ENCODE peak calls at places on chromosomes 7 and 10, in six cellular contexts. Y is neuronal stem cell, G is IMR-90, Q is H9, X is mesenchymal stem cell, R is H1. B is an unnamed sample.

GRCh38 chr10:32144817-32145688 is 88.8 kb upstream of the KIF5B start:
- DNase-seq in Y (no peak), X (no peak), R (no peak), Q (no peak), G (no peak), B (no peak)

GRCh38 chr7:90387470-90388240 is 15.6 kb upstream of the CLDN12 start:
- DNase-seq in Y (no peak), X (no peak), G (peak), Q (no peak), R (no peak), B (peak)

GRCh38 chr10:3568983-3569382 is 216.0 kb downstream of the KLF6 start:
- DNase-seq in R (no peak), Q (no peak), G (no peak), X (no peak), Y (no peak), B (no peak)

GRCh38 chr7:155277385-155277994 is 20.2 kb upstream of the INSIG1 start:
- DNase-seq in G (no peak), X (no peak), R (no peak), Y (no peak), Q (no peak), B (no peak)

GRCh38 chr10:116744163-116744788 is 1.9 kb upstream of the HSPA12A start:
- DNase-seq in R (no peak), X (no peak), G (no peak), Q (no peak), Y (no peak), B (no peak)

GRCh38 chr10:129035052-129035805 is 431.8 kb upstream of the MGMT start:
- DNase-seq in Y (no peak), X (no peak), R (no peak), Q (no peak), G (no peak), B (no peak)

GRCh38 chr10:65581426-65582026 is 1344.3 kb upstream of the LRRTM3 start:
- DNase-seq in X (no peak), G (no peak), R (no peak), Y (no peak), Q (no peak), B (peak)

GRCh38 chr10:69769395-69769989 is 32.2 kb upstream of the COL13A1 start:
- DNase-seq in Q (peak), X (peak), R (peak), G (peak), Y (no peak), B (peak)

GRCh38 chr10:17219024-17219423 is 9.0 kb upstream of the VIM start:
- DNase-seq in Y (no peak), R (no peak), Q (no peak), X (peak), G (peak), B (no peak)

GRCh38 chr10:27564381-27564780 is 60.3 kb downstream of the RAB18 start:
- DNase-seq in R (no peak), Y (no peak), G (no peak), Q (no peak), X (no peak), B (no peak)

GRCh38 chr7:322111-322671 is 32.2 kb downstream of the FOXL3 start:
- DNase-seq in X (peak), Q (peak), R (peak), G (peak), Y (peak), B (peak)

GRCh38 chr7:155677688-155678087 is 33.2 kb downstream of the RBM33 start:
- DNase-seq in G (no peak), Y (no peak), R (no peak), X (no peak), Q (no peak), B (no peak)

GRCh38 chr10:100715445-100716385 is 29.7 kb upstream of the PAX2 start:
- DNase-seq in X (no peak), G (no peak), Q (peak), Y (no peak), R (peak), B (peak)

GRCh38 chr10:80945267-80945880 is 407.7 kb downstream of the SH2D4B start:
- DNase-seq in X (peak), G (no peak), Q (peak), R (no peak), Y (peak), B (peak)

GRCh38 chr7:40604601-40605438 is 470.0 kb downstream of the SUGCT start:
- DNase-seq in Y (peak), X (peak), G (peak), Q (peak), R (peak), B (peak)

GRCh38 chr7:155598810-155599210 is 45.7 kb upstream of the RBM33 start:
- DNase-seq in Q (peak), Y (peak), X (peak), G (peak), R (peak), B (peak)

GRCh38 chr7:158595068-158595467 is 7.4 kb upstream of the PTPRN2 start:
- DNase-seq in R (no peak), X (peak), G (peak), Q (peak), Y (peak), B (peak)

GRCh38 chr10:82282782-82283456 is 407.9 kb downstream of the NRG3 start:
- DNase-seq in X (peak), Q (no peak), R (no peak), G (no peak), Y (no peak), B (no peak)

GRCh38 chr10:16952010-16952550 is 134.9 kb upstream of the RSU1 start:
- DNase-seq in Q (no peak), R (no peak), Y (no peak), X (no peak), G (no peak), B (peak)

GRCh38 chr10:69898524-69898923 is 96.8 kb downstream of the COL13A1 start:
- DNase-seq in Y (no peak), X (no peak), G (no peak), Q (no peak), R (no peak), B (no peak)

GRCh38 chr10:110170142-110170887 is 37.1 kb upstream of the MXI1 start:
- DNase-seq in X (no peak), Y (no peak), R (peak), G (no peak), Q (peak), B (peak)

GRCh38 chr7:23272275-23272674 is 25.7 kb downstream of the GPNMB start:
- DNase-seq in G (no peak), Y (no peak), R (no peak), Q (no peak), X (no peak), B (no peak)

GRCh38 chr10:14803827-14804226 is 29.1 kb upstream of the FAM107B start:
- DNase-seq in Y (no peak), X (no peak), G (no peak), Q (no peak), R (no peak), B (no peak)
- H3K4ac ChIP-seq in Y (no peak), X (no peak), G (no peak), Q (no peak), R (no peak), B (no peak)

GRCh38 chr10:79096514-79096913 is 27.7 kb downstream of the ZMIZ1 start:
- DNase-seq in X (no peak), R (no peak), Y (no peak), Q (no peak), G (no peak), B (peak)

GRCh38 chr10:79098596-79099015 is 29.8 kb downstream of the ZMIZ1 start:
- DNase-seq in G (peak), X (no peak), Y (no peak), R (no peak), Q (no peak), B (no peak)

GRCh38 chr10:79095316-79095715 is 26.6 kb downstream of the ZMIZ1 start:
- DNase-seq in R (no peak), Q (no peak), Y (no peak), X (no peak), G (no peak), B (no peak)

GRCh38 chr10:79098061-79098460 is 29.3 kb downstream of the ZMIZ1 start:
- DNase-seq in X (no peak), G (no peak), R (no peak), Y (no peak), Q (no peak), B (no peak)

GRCh38 chr10:79097021-79097695 is 28.4 kb downstream of the ZMIZ1 start:
- DNase-seq in G (peak), R (no peak), X (no peak), Y (no peak), Q (no peak), B (no peak)
- H2BK15ac ChIP-seq in G (no peak), R (no peak), X (no peak), Y (no peak), Q (no peak), B (no peak)

GRCh38 chr10:930415-931325 is 835 bp downstream of the LARP4B start:
- DNase-seq in Y (peak), G (peak), R (peak), Q (peak), X (peak), B (peak)
- H3K4ac ChIP-seq in Y (no peak), G (peak), R (no peak), Q (no peak), X (no peak), B (peak)

DNA sequence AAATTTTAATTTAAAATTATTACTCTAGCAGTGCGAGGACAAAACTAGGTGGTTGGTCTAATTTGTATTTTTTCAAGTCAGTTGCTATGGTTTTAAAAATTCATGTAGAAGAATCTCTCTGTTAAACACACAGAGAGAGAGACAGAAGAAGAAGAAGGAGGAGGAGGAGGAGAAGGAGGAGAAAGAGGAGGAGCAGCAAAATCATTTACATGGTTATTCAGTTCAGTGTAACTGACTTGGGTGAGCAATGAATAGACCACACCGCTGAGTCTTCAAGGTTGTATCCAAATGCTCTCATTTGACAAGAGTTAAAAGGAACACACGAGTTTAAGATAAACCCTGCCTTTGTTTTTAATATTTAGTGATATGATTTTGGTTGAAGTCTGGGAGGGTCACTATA is 131.1 kb downstream of the PDE1C start:
- DNase-seq in Q (no peak), G (no peak), R (no peak), X (no peak), Y (no peak), B (no peak)
- H2BK15ac ChIP-seq in Q (no peak), G (peak), R (no peak), X (no peak), Y (no peak), B (no peak)

DNA sequence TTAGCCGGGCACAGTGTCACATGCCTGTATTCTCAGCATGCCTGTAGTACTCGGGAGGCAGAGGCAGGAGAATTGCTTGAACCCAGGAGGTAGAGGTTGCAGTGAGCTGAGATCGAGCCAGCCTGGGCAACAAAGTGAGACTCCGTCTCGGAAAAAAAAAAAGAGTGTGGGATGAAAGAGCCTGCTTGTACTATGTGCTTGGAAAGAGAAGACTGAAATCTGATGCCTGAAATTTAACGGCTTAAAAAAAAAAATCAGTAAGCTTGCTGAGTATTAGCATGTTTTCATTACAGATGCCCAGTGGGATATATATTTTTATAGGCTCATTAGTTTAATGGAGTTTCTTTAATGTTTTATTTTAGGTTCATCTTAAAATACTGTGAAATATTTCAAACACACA is 4.2 kb downstream of the NT5C2 start:
- DNase-seq in G (peak), Y (no peak), Q (no peak), X (no peak), R (no peak), B (no peak)
- H3K4ac ChIP-seq in G (no peak), Y (no peak), Q (no peak), X (no peak), R (no peak), B (no peak)

GRCh38 chr7:138169441-138169851 is 93.2 kb downstream of the AKR1D1 start:
- DNase-seq in G (no peak), Q (peak), X (no peak), R (no peak), Y (peak), B (peak)

GRCh38 chr7:138167222-138167621 is 91.0 kb downstream of the AKR1D1 start:
- DNase-seq in G (no peak), Q (no peak), R (no peak), Y (no peak), X (no peak), B (peak)

GRCh38 chr7:138167869-138168296 is 91.6 kb downstream of the AKR1D1 start:
- DNase-seq in X (no peak), Y (no peak), G (no peak), R (no peak), Q (peak), B (peak)

GRCh38 chr7:138170959-138171703 is 94.9 kb downstream of the AKR1D1 start:
- DNase-seq in Y (no peak), Q (no peak), R (no peak), G (no peak), X (no peak), B (no peak)

DNA sequence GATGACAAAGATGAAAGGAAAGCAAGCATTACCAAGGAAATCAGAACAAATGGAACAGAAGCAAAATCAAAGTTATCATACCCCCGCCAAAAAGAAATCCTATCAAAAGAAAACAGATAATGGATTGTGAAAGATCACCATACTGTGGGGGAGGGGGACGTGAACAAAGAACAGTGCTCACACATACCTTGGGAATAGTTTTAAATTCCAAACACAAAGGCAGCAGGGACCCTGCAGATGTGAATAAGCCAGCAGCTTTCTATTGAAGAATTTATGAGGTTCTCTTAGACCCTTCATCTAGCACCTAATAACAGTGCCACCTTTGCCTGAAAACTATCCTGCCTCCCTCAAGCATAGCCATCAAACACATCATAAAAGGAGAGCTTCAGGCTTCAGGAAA is 94.0 kb downstream of the AKR1D1 start:
- DNase-seq in G (no peak), Q (peak), R (no peak), X (no peak), Y (no peak), B (peak)
- H2BK15ac ChIP-seq in G (no peak), Q (no peak), R (no peak), X (no peak), Y (no peak), B (peak)

GRCh38 chr7:138460176-138460648 is at the start of gene TRIM24:
- DNase-seq in G (peak), Q (no peak), R (no peak), Y (no peak), X (no peak), B (no peak)
- H3K4ac ChIP-seq in G (no peak), Q (no peak), R (peak), Y (peak), X (peak), B (peak)

GRCh38 chr7:2641406-2642393 is 9.9 kb downstream of the TTYH3 start:
- DNase-seq in G (peak), X (peak), Y (peak), R (peak), Q (peak), B (peak)
- H2BK15ac ChIP-seq in G (no peak), X (no peak), Y (peak), R (peak), Q (no peak), B (no peak)

DNA sequence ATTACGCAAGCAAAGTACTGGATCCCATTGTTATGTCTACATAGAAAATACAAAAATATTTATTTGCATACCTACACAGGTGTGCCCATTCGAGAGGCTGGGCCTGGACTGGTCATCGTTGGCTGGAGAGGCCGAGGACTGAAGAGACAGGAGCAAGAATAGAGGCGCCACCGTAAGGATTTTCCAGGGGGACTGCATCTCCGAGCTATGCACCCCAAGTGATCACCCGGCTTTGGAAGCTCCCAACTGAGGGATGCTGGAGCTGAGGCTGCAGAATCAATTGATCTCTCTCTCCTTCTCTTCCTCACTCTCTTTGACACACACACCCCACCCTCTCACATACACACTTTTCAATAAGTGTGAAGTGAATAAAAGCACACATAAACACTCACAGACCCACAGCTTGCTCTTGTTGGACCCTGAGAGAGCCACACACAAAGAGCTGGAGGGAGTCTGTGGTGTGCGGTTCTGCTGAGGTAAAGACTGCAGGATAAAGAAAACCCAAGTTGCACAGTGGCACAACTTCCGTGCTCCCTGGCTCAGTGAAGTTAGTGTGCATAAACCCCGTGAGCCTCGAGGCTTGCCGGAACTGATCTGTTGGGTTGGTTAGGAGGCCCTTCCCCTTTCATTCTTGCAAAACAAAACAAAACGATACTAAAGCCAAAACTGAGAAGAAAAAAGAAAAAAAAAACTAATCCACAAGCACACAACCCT is at the start of gene AOAH:
- DNase-seq in X (no peak), R (no peak), Y (no peak), G (no peak), Q (no peak), B (no peak)
- H3K4ac ChIP-seq in X (no peak), R (no peak), Y (no peak), G (no peak), Q (no peak), B (no peak)